ENCODE peak calls at places on chromosomes 16 and 17, in six cellular contexts. Z is mesendoderm, Y is mucosa of descending colon, X is EL, F is HFFc6, H is OCI-LY7. V is an unnamed sample.

GRCh38 chr16:89155184-89155679 is 16.3 kb upstream of the CDH15 start:
- DNase-seq in Z (no peak), Y (peak), X (peak), F (peak), H (no peak), V (no peak)

GRCh38 chr17:3759597-3760216 is 36.0 kb downstream of the HASPIN start:
- DNase-seq in Z (no peak), Y (no peak), X (no peak), F (no peak), H (no peak), V (no peak)

GRCh38 chr17:40024901-40025300 is 9.7 kb downstream of the CSF3 start:
- DNase-seq in Z (no peak), Y (no peak), X (peak), F (peak), H (no peak), V (no peak)

GRCh38 chr16:17408955-17409441 is 61.8 kb downstream of the XYLT1 start:
- DNase-seq in Z (no peak), Y (no peak), X (no peak), F (no peak), H (peak), V (peak)

GRCh38 chr16:80802129-80802528 is 2.3 kb downstream of the CDYL2 start:
- DNase-seq in Z (no peak), Y (no peak), X (no peak), F (no peak), H (no peak), V (no peak)

GRCh38 chr17:67390646-67391480 is 13.8 kb downstream of the PITPNC1 start:
- DNase-seq in Z (no peak), Y (peak), X (peak), F (peak), H (no peak), V (no peak)

GRCh38 chr17:5788266-5788900 is 204.1 kb upstream of the NLRP1 start:
- DNase-seq in Z (peak), Y (no peak), X (peak), F (peak), H (no peak), V (no peak)

GRCh38 chr17:76772842-76773521 is 35.1 kb downstream of the MFSD11 start:
- DNase-seq in Z (peak), Y (no peak), X (peak), F (peak), H (peak), V (no peak)

GRCh38 chr17:75652934-75653549 is 13.9 kb downstream of the RECQL5 start:
- DNase-seq in Z (peak), Y (no peak), X (peak), F (no peak), H (peak), V (peak)

GRCh38 chr16:22233050-22233405 is 26.9 kb downstream of the EEF2K start:
- DNase-seq in Z (no peak), Y (no peak), X (no peak), F (no peak), H (no peak), V (no peak)

GRCh38 chr16:11064846-11065245 is 120.5 kb downstream of the CLEC16A start:
- DNase-seq in Z (no peak), Y (no peak), X (peak), F (no peak), H (no peak), V (no peak)

GRCh38 chr16:75764154-75764768 is 38.0 kb upstream of the CPHXL start:
- DNase-seq in Z (peak), Y (peak), X (peak), F (peak), H (peak), V (peak)

GRCh38 chr17:35082073-35082657 is 18.7 kb upstream of the RFFL start:
- DNase-seq in Z (no peak), Y (no peak), X (peak), F (peak), H (peak), V (peak)

V was measured in MM.1S.